ENCODE peak calls at places on chromosomes 1 and 21, in eight cellular contexts. C, I, R, J, U, B, K and X are unnamed samples.

GRCh38 chr1:244667797-244668196 is 14.9 kb downstream of the DESI2 start:
- ATAC-seq in C (peak), I (no peak), R (no peak), J (peak), U (no peak), B (no peak), K (no peak), X (no peak)

GRCh38 chr1:225944951-225945350 is 3.9 kb upstream of the LEFTY2 start:
- ATAC-seq in C (no peak), I (peak), R (peak), J (no peak), U (no peak), B (no peak), K (peak), X (no peak)

GRCh38 chr1:107626075-107626796 is 338.7 kb downstream of the VAV3 start:
- ATAC-seq in C (no peak), I (no peak), R (no peak), J (no peak), U (no peak), B (no peak), K (peak), X (no peak)

GRCh38 chr1:214441119-214441518 is 110.3 kb downstream of the PTPN14 start:
- ATAC-seq in C (no peak), I (no peak), R (no peak), J (no peak), U (no peak), B (no peak), K (no peak), X (no peak)

GRCh38 chr21:37916795-37917142 is 512 bp upstream of the KCNJ6 start:
- ATAC-seq in C (peak), I (peak), R (peak), J (peak), U (no peak), B (peak), K (no peak), X (no peak)

GRCh38 chr1:202023033-202023433 is 12.6 kb downstream of the ELF3 start:
- ATAC-seq in C (peak), I (peak), R (no peak), J (no peak), U (peak), B (peak), K (no peak), X (peak)

GRCh38 chr1:66275083-66275482 is 258.9 kb upstream of the SGIP1 start:
- ATAC-seq in C (no peak), I (no peak), R (no peak), J (no peak), U (no peak), B (no peak), K (peak), X (no peak)

GRCh38 chr1:60878323-60878722 is 204.0 kb upstream of the NFIA start:
- ATAC-seq in C (no peak), I (no peak), R (no peak), J (no peak), U (no peak), B (no peak), K (no peak), X (no peak)

GRCh38 chr1:16199157-16199501 is 13.3 kb downstream of the ARHGEF19 start:
- ATAC-seq in C (no peak), I (no peak), R (no peak), J (no peak), U (peak), B (peak), K (peak), X (no peak)

GRCh38 chr1:115184260-115184950 is 95.1 kb upstream of the TSPAN2 start:
- ATAC-seq in C (no peak), I (peak), R (no peak), J (no peak), U (no peak), B (no peak), K (peak), X (peak)

GRCh38 chr1:166271151-166271538 is 104.3 kb upstream of the FAM78B start:
- ATAC-seq in C (no peak), I (no peak), R (no peak), J (no peak), U (no peak), B (no peak), K (no peak), X (no peak)

GRCh38 chr21:26405735-26406361 is 167.2 kb downstream of the CYYR1 start:
- ATAC-seq in C (no peak), I (no peak), R (peak), J (peak), U (peak), B (no peak), K (no peak), X (no peak)

GRCh38 chr1:116359871-116360270 is 13.2 kb upstream of the ATP1A1 start:
- ATAC-seq in C (peak), I (no peak), R (no peak), J (no peak), U (no peak), B (no peak), K (peak), X (no peak)

GRCh38 chr1:58785424-58786058 is 1.7 kb upstream of the JUN start:
- ATAC-seq in C (no peak), I (no peak), R (peak), J (peak), U (peak), B (peak), K (no peak), X (no peak)

GRCh38 chr1:110240476-110241210 is 30.5 kb downstream of the KCNC4 start:
- ATAC-seq in C (no peak), I (no peak), R (no peak), J (no peak), U (no peak), B (no peak), K (no peak), X (no peak)

GRCh38 chr1:203148127-203148526 is 20.6 kb downstream of the ADORA1 start:
- ATAC-seq in C (peak), I (no peak), R (peak), J (peak), U (peak), B (no peak), K (peak), X (no peak)

GRCh38 chr1:43277116-43277876 is 7.5 kb downstream of the TMEM125 start:
- ATAC-seq in C (no peak), I (no peak), R (peak), J (no peak), U (no peak), B (no peak), K (no peak), X (no peak)

DNA sequence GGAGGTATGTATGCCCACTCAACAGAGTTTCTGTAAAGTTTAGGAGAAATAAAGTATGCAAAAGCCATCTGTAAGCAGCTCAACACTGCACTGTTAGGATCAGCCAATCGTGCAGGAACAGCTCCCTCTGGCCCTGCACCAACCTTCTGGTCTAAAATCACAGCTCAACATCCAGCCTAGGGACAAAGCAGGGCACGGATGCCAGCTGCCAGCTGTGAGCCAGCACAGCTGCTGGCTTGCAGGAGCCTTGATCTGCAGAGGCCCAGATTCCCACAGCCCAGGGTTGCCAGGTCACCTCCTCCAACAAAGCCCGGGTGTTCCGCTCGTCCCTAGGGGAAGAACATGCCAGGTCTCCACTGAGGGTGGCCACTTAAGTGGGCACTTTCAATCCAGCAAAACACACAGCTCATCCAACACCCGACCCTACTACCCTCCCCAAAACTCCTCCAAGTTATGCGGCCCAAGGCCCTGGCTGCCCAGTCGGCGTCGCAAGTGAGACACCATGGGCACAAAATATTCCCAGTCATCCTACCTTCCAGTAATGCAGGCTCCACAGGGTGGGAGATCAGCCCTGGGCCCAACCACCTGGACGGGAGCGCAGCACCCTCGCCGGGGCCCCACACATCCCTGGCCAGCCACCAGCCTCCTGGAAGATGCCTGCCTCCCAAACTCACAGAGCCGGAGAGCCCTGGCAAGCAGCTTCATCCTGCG is 8.4 kb downstream of the ACOT7 start:
- ATAC-seq in C (no peak), I (no peak), R (no peak), J (peak), U (peak), B (peak), K (no peak), X (peak)
- H3K4me3 ChIP-seq in C (no peak), I (no peak), R (no peak), J (peak), U (peak), B (peak), K (no peak), X (no peak)

GRCh38 chr21:43762303-43763128 is 13.6 kb downstream of the CSTB start:
- ATAC-seq in C (no peak), I (no peak), R (no peak), J (no peak), U (no peak), B (no peak), K (no peak), X (no peak)
- TF ChIP-seq POLR2AphosphoS5 in C (no peak), I (no peak), R (no peak), J (no peak), U (no peak), B (no peak), K (no peak), X (no peak)

DNA sequence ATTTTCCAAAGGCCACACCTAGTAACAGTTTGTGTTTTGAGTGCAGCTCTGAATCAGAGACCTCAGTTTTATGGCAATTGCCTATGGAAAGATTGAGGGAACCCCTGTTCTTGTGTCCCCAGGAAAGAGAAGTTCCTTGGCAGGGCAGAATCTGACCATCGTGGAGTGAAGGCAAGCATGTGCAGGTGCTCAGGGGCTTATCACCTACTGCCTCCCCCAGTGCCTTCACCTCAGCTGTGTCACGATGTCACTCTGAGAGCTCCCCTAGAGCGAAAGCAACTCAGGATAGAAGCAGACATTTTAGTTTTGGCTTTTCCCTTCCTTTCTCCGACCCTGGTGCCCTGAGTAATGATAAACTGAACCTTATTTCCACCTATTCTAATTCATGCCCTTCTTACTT is 1.8 kb upstream of the SPRR1A start:
- ATAC-seq in C (no peak), I (no peak), R (no peak), J (no peak), U (no peak), B (no peak), K (no peak), X (no peak)
- H3K4me3 ChIP-seq in C (no peak), I (no peak), R (no peak), J (no peak), U (no peak), B (no peak), K (no peak), X (no peak)

GRCh38 chr1:178094752-178095645 is 1.1 kb downstream of the RASAL2 start:
- ATAC-seq in C (no peak), I (no peak), R (no peak), J (no peak), U (no peak), B (no peak), K (no peak), X (no peak)

GRCh38 chr1:178096421-178096820 is 2.5 kb downstream of the RASAL2 start:
- ATAC-seq in C (no peak), I (no peak), R (no peak), J (no peak), U (no peak), B (no peak), K (no peak), X (no peak)

GRCh38 chr1:178091986-178092745 is 1.7 kb upstream of the RASAL2 start:
- ATAC-seq in C (no peak), I (no peak), R (no peak), J (no peak), U (no peak), B (no peak), K (no peak), X (no peak)

GRCh38 chr1:178093958-178094751 is at the start of gene RASAL2:
- ATAC-seq in C (peak), I (peak), R (peak), J (peak), U (peak), B (peak), K (peak), X (peak)

GRCh38 chr1:178093150-178093957 is 550 bp upstream of the RASAL2 start:
- ATAC-seq in C (peak), I (peak), R (peak), J (peak), U (peak), B (peak), K (peak), X (peak)
- TF ChIP-seq POLR2AphosphoS5 in C (no peak), I (peak), R (peak), J (peak), U (peak), B (peak), K (no peak), X (peak)

GRCh38 chr1:52601519-52601918 is 652 bp upstream of the GPX7 start:
- ATAC-seq in C (no peak), I (no peak), R (peak), J (no peak), U (no peak), B (no peak), K (no peak), X (no peak)
- H3K4me3 ChIP-seq in C (no peak), I (peak), R (peak), J (peak), U (no peak), B (no peak), K (peak), X (peak)